ENCODE peak calls at places on chromosomes 3 and 15, in eight cellular contexts. F, L, N, C, Q, Z, R and Y are unnamed samples.

GRCh38 chr3:111336511-111336910 is 205.5 kb upstream of the CD96 start:
- DNase-seq in Z (no peak), N (no peak), F (peak), R (no peak), C (peak), Q (peak), L (peak), Y (no peak)

GRCh38 chr3:195030791-195031321 is 240.1 kb downstream of the XXYLT1 start:
- DNase-seq in L (peak), Q (no peak), N (no peak), C (peak), R (no peak), F (peak), Z (no peak), Y (peak)

GRCh38 chr3:46477756-46478155 is 13.1 kb upstream of the LTF start:
- DNase-seq in N (no peak), L (no peak), R (no peak), C (no peak), Z (no peak), F (no peak), Q (no peak), Y (no peak)

GRCh38 chr3:50272911-50273688 is 4.2 kb downstream of the SEMA3B start:
- DNase-seq in Z (peak), N (peak), R (peak), C (peak), Q (peak), F (peak), L (peak), Y (peak)

GRCh38 chr3:78868570-78868969 is 899.2 kb downstream of the ROBO1 start:
- DNase-seq in Q (peak), N (no peak), Z (no peak), L (no peak), R (no peak), F (no peak), C (no peak), Y (no peak)

GRCh38 chr3:122784436-122784835 is 9.2 kb downstream of the HSPBAP1 start:
- DNase-seq in N (no peak), L (no peak), Q (peak), F (peak), Z (no peak), R (no peak), C (peak), Y (peak)

GRCh38 chr15:51229907-51230328 is 108.5 kb downstream of the CYP19A1 start:
- DNase-seq in C (peak), F (peak), L (peak), Q (peak), R (peak), N (no peak), Z (no peak), Y (peak)

GRCh38 chr3:46006646-46007045 is 11.0 kb upstream of the FYCO1 start:
- DNase-seq in Q (peak), Z (no peak), N (no peak), C (peak), F (peak), L (peak), R (no peak), Y (peak)

GRCh38 chr3:151268267-151269235 is 9.8 kb downstream of the P2RY14 start:
- DNase-seq in F (no peak), L (no peak), Z (no peak), R (no peak), Q (no peak), N (no peak), C (no peak), Y (peak)

GRCh38 chr3:136860541-136860940 is 1.5 kb upstream of the NCK1 start:
- DNase-seq in C (no peak), Q (peak), F (no peak), N (no peak), Z (no peak), L (peak), R (no peak), Y (peak)

GRCh38 chr15:85750319-85750806 is 44.4 kb downstream of the KLHL25 start:
- DNase-seq in N (peak), C (no peak), F (peak), L (peak), Z (no peak), R (no peak), Q (peak), Y (no peak)

GRCh38 chr3:129313983-129314756 is 35.5 kb downstream of the HMCES start:
- DNase-seq in R (peak), C (peak), F (peak), N (peak), L (peak), Z (no peak), Q (peak), Y (peak)